ENCODE peak calls at places on chromosomes 12 and 14, in five cellular contexts. M, T, C, Y and L are unnamed samples.

GRCh38 chr12:75970310-75970709 is 61.3 kb downstream of the PHLDA1 start:
- DNase-seq in M (no peak), Y (peak; percentile 62), C (no peak), T (no peak), L (no peak)

GRCh38 chr12:16282978-16283377 is 5.5 kb upstream of the SLC15A5 start:
- DNase-seq in M (no peak), T (no peak), Y (no peak), C (no peak), L (no peak)

GRCh38 chr14:99891266-99891665 is 98.1 kb downstream of the EML1 start:
- DNase-seq in M (no peak), Y (no peak), C (no peak), T (no peak), L (no peak)

GRCh38 chr14:60094306-60094897 is 2.7 kb downstream of the PCNX4 start:
- DNase-seq in T (peak; percentile 75), M (no peak), Y (no peak), C (peak; percentile 44), L (no peak)

GRCh38 chr12:88298761-88299242 is 156.7 kb downstream of the TMTC3 start:
- DNase-seq in Y (peak; percentile 71), C (peak; percentile 93), M (no peak), T (peak; percentile 70), L (no peak)

GRCh38 chr12:30967026-30967425 is 40.5 kb downstream of the TSPAN11 start:
- DNase-seq in M (no peak), C (no peak), Y (no peak), T (no peak), L (no peak)

GRCh38 chr14:69632752-69633151 is 21.4 kb downstream of the SUSD6 start:
- DNase-seq in T (no peak), M (no peak), Y (no peak), C (no peak), L (no peak)

GRCh38 chr14:33457021-33457420 is 493.9 kb downstream of the EGLN3 start:
- DNase-seq in Y (peak; percentile 6), C (no peak), M (no peak), T (no peak), L (no peak)

GRCh38 chr12:12926571-12927071 is 25.3 kb downstream of the GPRC5D start:
- DNase-seq in M (no peak), T (no peak), Y (no peak), C (peak; percentile 79), L (no peak)

GRCh38 chr12:110039085-110039807 is 9.1 kb downstream of the C12orf76 start:
- DNase-seq in Y (peak; percentile 88), C (peak; percentile 96), M (peak; percentile 95), T (peak; percentile 95), L (no peak)

GRCh38 chr12:91404362-91404899 is 221.8 kb upstream of the DCN start:
- DNase-seq in Y (no peak), T (no peak), C (no peak), M (no peak), L (no peak)

GRCh38 chr14:24389266-24389855 is 9.4 kb upstream of the NYNRIN start:
- DNase-seq in M (no peak), C (peak; percentile 72), Y (no peak), T (peak; percentile 87), L (no peak)

GRCh38 chr14:24395609-24396580 is 2.9 kb upstream of the NYNRIN start:
- DNase-seq in M (no peak), C (peak; percentile 72), T (peak; percentile 25), Y (no peak), L (no peak)

GRCh38 chr14:24390696-24391468 is 7.9 kb upstream of the NYNRIN start:
- DNase-seq in T (no peak), M (no peak), Y (peak; percentile 18), C (no peak), L (no peak)

GRCh38 chr14:24394275-24394674 is 4.5 kb upstream of the NYNRIN start:
- DNase-seq in T (no peak), M (no peak), C (no peak), Y (no peak), L (no peak)

DNA sequence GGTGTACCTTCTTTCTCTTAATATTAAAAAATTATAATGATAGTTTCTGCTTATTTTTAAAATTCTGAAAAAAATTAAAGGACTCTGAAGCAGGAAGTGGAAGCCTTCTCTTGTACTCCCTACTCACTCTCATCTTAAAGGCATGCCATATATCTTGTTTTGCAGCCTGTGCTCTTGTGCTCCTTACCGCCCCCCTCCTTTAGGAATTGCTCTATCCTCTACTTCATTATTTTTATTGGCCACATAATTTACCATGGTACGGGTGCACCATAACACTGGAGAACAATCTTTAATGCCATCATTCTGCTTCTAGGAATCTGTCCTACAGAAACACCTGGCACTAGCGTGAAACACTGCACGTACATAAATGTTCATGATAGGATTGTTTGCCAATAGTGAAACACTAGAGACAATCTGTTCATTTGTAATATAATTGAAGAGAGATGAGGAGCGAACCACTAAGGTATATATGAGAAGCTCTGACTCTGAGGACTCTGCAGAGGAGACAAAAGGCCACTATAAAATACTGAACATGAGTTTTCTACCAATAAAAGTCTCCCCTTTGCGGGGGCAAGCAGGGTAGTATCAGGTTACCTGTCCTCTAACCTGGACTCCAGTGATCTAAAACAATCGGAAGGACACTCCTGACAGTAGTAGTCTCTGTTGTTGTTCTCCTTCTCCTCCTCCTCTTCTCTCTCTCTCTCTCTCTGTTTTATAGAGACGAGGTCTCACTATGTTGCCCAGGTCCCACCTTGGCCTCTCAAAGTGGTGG is 6.3 kb upstream of the NYNRIN start:
- DNase-seq in T (peak; percentile 75), C (peak; percentile 57), Y (peak; percentile 35), M (no peak), L (no peak)
- TF ChIP-seq CTCF in T (peak; percentile 38), C (peak; percentile 22), Y (no peak), M (peak; percentile 36), L (no peak)

GRCh38 chr12:59715434-59715833 is 119.6 kb downstream of the SLC16A7 start:
- DNase-seq in T (no peak), M (no peak), C (no peak), Y (no peak), L (no peak)

GRCh38 chr12:59717436-59717835 is 121.6 kb downstream of the SLC16A7 start:
- DNase-seq in M (no peak), T (no peak), Y (no peak), C (no peak), L (no peak)

GRCh38 chr12:59723520-59723919 is 127.7 kb downstream of the SLC16A7 start:
- DNase-seq in Y (no peak), T (no peak), M (no peak), C (no peak), L (no peak)

GRCh38 chr12:59716049-59716448 is 120.2 kb downstream of the SLC16A7 start:
- DNase-seq in M (no peak), Y (no peak), T (no peak), C (no peak), L (no peak)

GRCh38 chr12:59719701-59720100 is 123.9 kb downstream of the SLC16A7 start:
- DNase-seq in M (no peak), C (no peak), Y (no peak), T (no peak), L (no peak)
- TF ChIP-seq CTCF in M (no peak), C (no peak), Y (no peak), T (no peak), L (no peak)

DNA sequence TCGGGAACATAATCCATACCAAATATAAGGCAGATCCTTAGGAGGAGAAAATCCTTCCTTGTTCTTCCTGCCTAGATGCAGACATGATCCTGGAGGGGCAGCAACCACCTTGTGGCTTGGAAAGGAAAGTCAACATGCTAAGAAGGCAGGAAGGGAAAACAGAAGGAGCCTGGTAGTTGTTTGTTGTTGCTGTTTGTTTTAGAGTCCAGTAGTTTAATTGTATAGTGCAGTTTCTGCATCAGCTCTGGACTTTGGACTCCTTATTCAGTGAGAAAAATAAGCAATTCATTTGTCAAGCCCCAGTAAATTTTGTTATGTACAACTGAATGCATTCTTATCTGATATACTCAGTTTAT is 45.7 kb upstream of the APPL2 start:
- DNase-seq in C (no peak), M (no peak), T (no peak), Y (no peak), L (no peak)
- TF ChIP-seq CTCF in C (peak; percentile 15), M (no peak), T (no peak), Y (no peak), L (no peak)

GRCh38 chr14:105198588-105198987 is 17.5 kb upstream of the NUDT14 start:
- DNase-seq in Y (no peak), M (no peak), C (no peak), T (no peak), L (no peak)
- TF ChIP-seq CTCF in Y (peak; percentile 8), M (peak; percentile 25), C (peak; percentile 20), T (no peak), L (peak; percentile 53)